ENCODE peak calls at places on chromosomes 4 and X, in six cellular contexts. One of them, this sample, is unnamed.

GRCh38 chrX:50111762-50112161 is 89.0 kb downstream of the AKAP4 start:
- DNase-seq in uterus: no peak
- DNase-seq in psoas muscle: no peak
- DNase-seq in thoracic aorta: no peak
- DNase-seq in endothelial cell: no peak
- DNase-seq in astrocyte of the spinal cord: no peak
- DNase-seq in this sample: no peak

GRCh38 chr4:157722146-157722545 is 450.7 kb downstream of the GASK1B start:
- DNase-seq in thoracic aorta: no peak
- DNase-seq in endothelial cell: no peak
- DNase-seq in astrocyte of the spinal cord: no peak
- DNase-seq in psoas muscle: no peak
- DNase-seq in uterus: no peak
- DNase-seq in this sample: no peak

GRCh38 chr4:6205584-6205965 is 5.2 kb upstream of the JAKMIP1 start:
- DNase-seq in psoas muscle: no peak
- DNase-seq in uterus: no peak
- DNase-seq in thoracic aorta: no peak
- DNase-seq in astrocyte of the spinal cord: no peak
- DNase-seq in endothelial cell: no peak
- DNase-seq in this sample: peak; percentile 48

GRCh38 chrX:131783555-131784338 is 239.4 kb upstream of the STK26 start:
- DNase-seq in psoas muscle: peak; percentile 63
- DNase-seq in endothelial cell: no peak
- DNase-seq in astrocyte of the spinal cord: peak; percentile 92
- DNase-seq in thoracic aorta: no peak
- DNase-seq in uterus: peak; percentile 78
- DNase-seq in this sample: no peak

GRCh38 chr4:4320528-4320927 is 30.5 kb downstream of the ZBTB49 start:
- DNase-seq in psoas muscle: no peak
- DNase-seq in astrocyte of the spinal cord: no peak
- DNase-seq in endothelial cell: no peak
- DNase-seq in thoracic aorta: no peak
- DNase-seq in uterus: no peak
- DNase-seq in this sample: no peak

GRCh38 chr4:79042079-79042674 is 102.9 kb upstream of the PAQR3 start:
- DNase-seq in endothelial cell: peak; percentile 18
- DNase-seq in uterus: no peak
- DNase-seq in astrocyte of the spinal cord: peak; percentile 46
- DNase-seq in thoracic aorta: no peak
- DNase-seq in psoas muscle: no peak
- DNase-seq in this sample: no peak

GRCh38 chrX:45621356-45622041 is 420.8 kb upstream of the DIPK2B start:
- DNase-seq in endothelial cell: no peak
- DNase-seq in psoas muscle: no peak
- DNase-seq in astrocyte of the spinal cord: peak; percentile 77
- DNase-seq in thoracic aorta: no peak
- DNase-seq in uterus: no peak
- DNase-seq in this sample: no peak

GRCh38 chr4:87559090-87559837 is 30.1 kb upstream of the SPARCL1 start:
- DNase-seq in endothelial cell: no peak
- DNase-seq in thoracic aorta: no peak
- DNase-seq in astrocyte of the spinal cord: no peak
- DNase-seq in psoas muscle: no peak
- DNase-seq in uterus: no peak
- DNase-seq in this sample: no peak

GRCh38 chr4:658681-659667 is 15.1 kb downstream of the ATP5ME start:
- DNase-seq in psoas muscle: peak; percentile 26
- DNase-seq in endothelial cell: no peak
- DNase-seq in astrocyte of the spinal cord: no peak
- DNase-seq in uterus: no peak
- DNase-seq in thoracic aorta: no peak
- DNase-seq in this sample: no peak

GRCh38 chrX:24019448-24019847 is 7.5 kb downstream of the KLHL15 start:
- DNase-seq in endothelial cell: no peak
- DNase-seq in thoracic aorta: no peak
- DNase-seq in psoas muscle: no peak
- DNase-seq in uterus: no peak
- DNase-seq in astrocyte of the spinal cord: no peak
- DNase-seq in this sample: peak; percentile 19
- TF ChIP-seq CTCF in endothelial cell: no peak
- TF ChIP-seq CTCF in thoracic aorta: no peak
- TF ChIP-seq CTCF in psoas muscle: no peak
- TF ChIP-seq CTCF in uterus: no peak
- TF ChIP-seq CTCF in astrocyte of the spinal cord: no peak
- TF ChIP-seq CTCF in this sample: no peak

GRCh38 chr4:102761902-102762301 is 1.1 kb upstream of the MANBA start:
- DNase-seq in thoracic aorta: no peak
- DNase-seq in uterus: no peak
- DNase-seq in psoas muscle: no peak
- DNase-seq in astrocyte of the spinal cord: no peak
- DNase-seq in endothelial cell: no peak
- DNase-seq in this sample: no peak

GRCh38 chr4:102758241-102758871 is 2.4 kb downstream of the MANBA start:
- DNase-seq in psoas muscle: no peak
- DNase-seq in astrocyte of the spinal cord: no peak
- DNase-seq in endothelial cell: no peak
- DNase-seq in uterus: no peak
- DNase-seq in thoracic aorta: no peak
- DNase-seq in this sample: no peak

GRCh38 chr4:102761478-102761790 is 666 bp upstream of the MANBA start:
- DNase-seq in psoas muscle: no peak
- DNase-seq in endothelial cell: no peak
- DNase-seq in thoracic aorta: no peak
- DNase-seq in astrocyte of the spinal cord: no peak
- DNase-seq in uterus: no peak
- DNase-seq in this sample: no peak

GRCh38 chr4:102759835-102760644 is 728 bp downstream of the MANBA start:
- DNase-seq in thoracic aorta: no peak
- DNase-seq in uterus: peak; percentile 20
- DNase-seq in astrocyte of the spinal cord: peak; percentile 56
- DNase-seq in endothelial cell: no peak
- DNase-seq in psoas muscle: no peak
- DNase-seq in this sample: no peak

DNA sequence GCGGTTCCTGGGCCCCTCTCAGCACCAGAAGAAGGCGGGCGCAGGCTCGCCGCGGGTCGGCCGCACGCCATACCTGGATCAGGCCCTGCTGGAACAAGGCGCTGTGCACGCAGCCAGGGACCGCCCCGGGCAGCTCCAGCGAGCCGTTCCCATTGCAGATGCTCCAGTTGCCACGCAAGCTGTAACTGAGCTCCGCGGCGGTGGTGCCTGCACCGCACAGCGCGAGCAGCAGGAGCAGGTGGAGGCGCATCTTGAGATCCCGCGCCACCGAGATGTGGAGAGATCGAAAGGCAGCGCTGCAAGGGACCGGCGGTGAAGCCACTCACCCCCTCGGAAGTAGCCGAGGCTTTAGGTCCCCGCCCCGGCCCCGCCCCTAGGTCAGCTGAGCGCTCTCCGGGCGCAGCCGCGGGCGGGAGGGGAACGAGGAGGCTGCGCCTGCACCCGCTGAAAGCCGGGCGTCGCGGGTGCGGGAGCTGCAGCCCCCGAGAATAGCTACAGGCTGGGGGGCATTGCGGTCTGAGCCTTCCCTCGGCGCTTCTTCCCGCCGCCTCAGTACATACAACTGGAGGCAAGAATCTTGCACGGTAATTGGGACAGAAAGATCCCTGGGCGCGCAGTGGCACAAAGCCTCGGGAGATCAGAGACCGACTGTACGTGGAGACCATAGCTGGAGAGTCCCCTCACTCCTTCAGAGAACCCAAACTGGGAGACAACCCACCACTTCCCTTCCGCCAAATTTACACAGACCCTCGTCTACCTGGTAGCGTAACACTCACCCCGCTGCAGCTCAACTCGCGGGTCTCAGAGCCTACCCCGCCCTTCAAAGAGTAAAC is at the start of gene MANBA:
- DNase-seq in psoas muscle: peak; percentile 91
- DNase-seq in astrocyte of the spinal cord: peak; percentile 76
- DNase-seq in uterus: peak; percentile 77
- DNase-seq in endothelial cell: peak; percentile 65
- DNase-seq in thoracic aorta: peak; percentile 33
- DNase-seq in this sample: peak; percentile 88
- TF ChIP-seq CTCF in psoas muscle: no peak
- TF ChIP-seq CTCF in astrocyte of the spinal cord: no peak
- TF ChIP-seq CTCF in uterus: no peak
- TF ChIP-seq CTCF in endothelial cell: no peak
- TF ChIP-seq CTCF in thoracic aorta: no peak
- TF ChIP-seq CTCF in this sample: peak; percentile 7

DNA sequence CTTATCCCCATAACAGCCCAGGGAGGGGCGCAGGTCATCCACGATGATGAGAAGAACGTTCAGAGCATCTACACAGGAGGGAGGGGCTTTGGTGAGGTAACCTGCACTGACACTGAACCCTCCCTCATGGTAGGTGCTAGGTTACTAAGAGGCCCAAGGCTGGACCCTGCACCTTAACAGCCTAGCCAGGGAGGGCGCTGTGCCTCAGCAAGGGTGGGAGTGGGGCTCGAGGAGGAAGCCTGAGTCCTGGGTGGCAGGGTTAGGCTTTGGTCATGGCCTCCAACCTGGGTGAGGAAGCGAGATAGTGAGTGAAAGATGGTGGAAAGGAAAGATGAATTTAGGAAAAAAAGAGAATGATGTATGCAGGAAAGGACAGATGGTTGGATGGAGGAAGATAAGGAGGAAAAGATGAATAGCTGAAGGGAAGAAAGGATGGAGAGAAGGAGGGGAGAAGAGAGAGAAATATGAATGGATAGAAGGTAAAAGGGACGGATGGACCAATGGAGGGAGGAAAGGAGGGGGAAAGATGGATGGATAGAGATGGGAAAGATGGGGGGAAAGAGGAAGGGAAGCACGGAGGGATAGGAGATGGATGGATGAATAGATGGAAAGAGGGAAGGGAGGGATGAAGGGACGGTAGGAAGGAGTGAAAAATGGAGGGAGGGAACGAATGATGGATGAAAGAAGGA is 736 bp downstream of the IDS start:
- DNase-seq in uterus: no peak
- DNase-seq in thoracic aorta: no peak
- DNase-seq in psoas muscle: no peak
- DNase-seq in endothelial cell: peak; percentile 35
- DNase-seq in astrocyte of the spinal cord: no peak
- DNase-seq in this sample: no peak
- TF ChIP-seq CTCF in uterus: no peak
- TF ChIP-seq CTCF in thoracic aorta: no peak
- TF ChIP-seq CTCF in psoas muscle: no peak
- TF ChIP-seq CTCF in endothelial cell: no peak
- TF ChIP-seq CTCF in astrocyte of the spinal cord: peak; percentile 34
- TF ChIP-seq CTCF in this sample: no peak

DNA sequence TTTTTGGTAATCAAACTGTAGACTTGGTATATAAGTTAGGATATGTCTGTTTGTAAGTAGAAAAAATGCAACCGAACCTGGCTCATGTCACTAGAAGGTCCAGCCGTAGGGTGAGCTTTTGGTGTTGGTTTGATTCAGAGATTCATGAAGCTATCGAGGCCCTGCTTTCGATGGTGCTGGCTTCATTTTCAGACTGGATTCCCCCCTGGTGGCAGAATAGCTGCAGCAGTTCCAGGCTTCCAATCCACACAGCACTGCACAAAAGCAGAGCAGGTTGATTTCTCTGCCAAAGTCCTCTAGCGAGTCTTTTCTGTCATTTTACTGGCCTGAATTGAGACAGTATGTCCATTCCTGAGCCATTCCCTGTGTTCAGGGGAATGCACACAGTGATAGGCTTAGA is 33.1 kb downstream of the PDK3 start:
- DNase-seq in astrocyte of the spinal cord: peak; percentile 23
- DNase-seq in uterus: peak; percentile 26
- DNase-seq in psoas muscle: no peak
- DNase-seq in thoracic aorta: no peak
- DNase-seq in endothelial cell: peak; percentile 11
- DNase-seq in this sample: no peak
- TF ChIP-seq CTCF in astrocyte of the spinal cord: peak; percentile 53
- TF ChIP-seq CTCF in uterus: peak; percentile 19
- TF ChIP-seq CTCF in psoas muscle: no peak
- TF ChIP-seq CTCF in thoracic aorta: peak; percentile 32
- TF ChIP-seq CTCF in endothelial cell: no peak
- TF ChIP-seq CTCF in this sample: peak; percentile 38

DNA sequence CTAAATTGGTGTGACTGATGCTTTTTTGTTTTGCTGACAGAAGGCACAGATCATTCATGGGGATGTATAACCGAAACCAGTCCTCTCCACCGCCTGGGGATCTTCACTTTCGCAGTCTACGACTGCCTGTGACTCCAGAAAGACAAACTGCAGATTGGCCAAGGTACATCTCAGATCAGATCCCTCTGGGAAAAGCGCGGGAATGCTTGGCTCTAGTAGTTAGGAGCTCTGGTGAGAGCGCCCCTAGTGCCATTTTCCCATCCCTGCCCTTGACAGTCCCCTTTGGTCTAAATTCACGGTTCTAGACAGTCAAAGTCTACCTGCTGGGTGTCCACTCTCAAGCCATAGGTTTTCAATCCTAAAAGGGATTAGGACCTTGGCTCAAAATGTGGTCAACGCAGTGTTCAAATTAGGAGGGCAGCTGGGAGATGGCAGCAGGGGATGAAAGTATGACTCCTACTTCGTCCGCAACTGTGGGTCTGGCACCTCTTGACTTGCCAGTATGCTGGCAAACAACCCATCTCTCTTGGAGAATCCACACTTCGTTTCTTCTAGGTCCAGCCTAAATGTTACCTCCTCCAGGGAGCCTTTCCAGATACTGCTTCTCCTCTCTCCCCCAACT is 6.9 kb upstream of the HAND2 start:
- DNase-seq in astrocyte of the spinal cord: no peak
- DNase-seq in uterus: peak; percentile 39
- DNase-seq in thoracic aorta: no peak
- DNase-seq in psoas muscle: no peak
- DNase-seq in endothelial cell: peak; percentile 52
- DNase-seq in this sample: no peak
- TF ChIP-seq CTCF in astrocyte of the spinal cord: peak; percentile 30
- TF ChIP-seq CTCF in uterus: no peak
- TF ChIP-seq CTCF in thoracic aorta: no peak
- TF ChIP-seq CTCF in psoas muscle: no peak
- TF ChIP-seq CTCF in endothelial cell: peak; percentile 44
- TF ChIP-seq CTCF in this sample: peak; percentile 36